ENCODE peak calls at places on chromosomes 11 and 22, in eight cellular contexts. J is T-helper 17 cell; D is activated CD8-positive, alpha-beta T cell treated with anti-CD3 and anti-CD28 coated beads for 36 hours; E is SK-N-SH treated with all-trans-retinoic acid at 6 μM for 48 hours; T is left cardiac atrium; M is HepG2; K is right cardiac atrium; Y is psoas muscle. P is an unnamed sample.

GRCh38 chr11:73281201-73281741 is 9.1 kb downstream of the P2RY6 start:
- ATAC-seq in J (no peak), T (peak), D (no peak), K (peak), Y (peak), E (no peak), M (no peak), P (no peak)

GRCh38 chr11:43735931-43736330 is 55.4 kb downstream of the HSD17B12 start:
- ATAC-seq in T (no peak), E (no peak), Y (no peak), J (no peak), M (no peak), D (no peak), K (no peak), P (no peak)

GRCh38 chr22:21632237-21632895 is at the start of gene CCDC116:
- ATAC-seq in K (no peak), J (peak), Y (no peak), D (peak), M (peak), T (no peak), E (no peak), P (no peak)

GRCh38 chr11:118998822-118999221 is 884 bp downstream of the CENATAC start:
- ATAC-seq in D (no peak), T (peak), K (no peak), E (peak), J (no peak), Y (peak), M (peak), P (no peak)

GRCh38 chr11:58524232-58525036 is 16.5 kb upstream of the OR5B21 start:
- ATAC-seq in T (peak), M (peak), Y (peak), D (peak), K (peak), J (peak), E (peak), P (peak)

GRCh38 chr11:35802221-35802620 is 139.6 kb downstream of the TRIM44 start:
- ATAC-seq in T (no peak), M (no peak), E (no peak), D (no peak), Y (no peak), J (no peak), K (no peak), P (no peak)

GRCh38 chr11:109605006-109605405 is 183.0 kb downstream of the C11orf87 start:
- ATAC-seq in Y (no peak), J (no peak), M (no peak), K (no peak), D (no peak), T (peak), E (no peak), P (no peak)

GRCh38 chr11:116294630-116295029 is 478.2 kb downstream of the BUD13 start:
- ATAC-seq in E (peak), T (peak), M (no peak), Y (no peak), K (no peak), J (no peak), D (no peak), P (no peak)

GRCh38 chr11:86291466-86292262 is 10.4 kb upstream of the HIKESHI start:
- ATAC-seq in J (no peak), K (no peak), Y (peak), M (peak), T (peak), E (peak), D (peak), P (no peak)

GRCh38 chr11:16347928-16348685 is 8.2 kb downstream of the SOX6 start:
- ATAC-seq in Y (peak), M (no peak), E (peak), J (no peak), D (no peak), K (no peak), T (peak), P (no peak)

GRCh38 chr22:17370036-17370765 is 941 bp downstream of the CECR2 start:
- ATAC-seq in Y (peak), M (no peak), T (peak), K (peak), D (no peak), J (no peak), E (no peak), P (peak)

GRCh38 chr22:31944700-31945477 is 554 bp downstream of the YWHAH start:
- ATAC-seq in T (peak), E (peak), Y (peak), K (peak), D (peak), M (peak), J (peak), P (peak)

GRCh38 chr11:17163742-17164141 is 44.0 kb downstream of the PIK3C2A start:
- ATAC-seq in K (no peak), T (no peak), E (no peak), Y (no peak), M (no peak), J (no peak), D (no peak), P (no peak)

GRCh38 chr11:67452141-67452952 is at the start of gene GPR152:
- ATAC-seq in D (no peak), M (peak), K (peak), J (no peak), Y (peak), T (peak), E (no peak), P (no peak)

GRCh38 chr11:9606799-9607510 is 33.5 kb downstream of the WEE1 start:
- ATAC-seq in D (no peak), Y (no peak), E (peak), M (peak), T (no peak), J (no peak), K (peak), P (no peak)

GRCh38 chr22:45262931-45263789 is 21.6 kb upstream of the UPK3A start:
- ATAC-seq in Y (peak), T (peak), E (no peak), K (peak), D (peak), J (peak), M (peak), P (peak)

GRCh38 chr22:38927033-38927789 is 30.2 kb upstream of the APOBEC3A start:
- ATAC-seq in Y (peak), M (no peak), T (peak), K (peak), E (peak), D (peak), J (peak), P (peak)

GRCh38 chr11:106552694-106553203 is 465.5 kb downstream of the GUCY1A2 start:
- ATAC-seq in E (no peak), D (no peak), K (no peak), Y (no peak), T (no peak), J (no peak), M (peak), P (no peak)

GRCh38 chr11:75421902-75422247 is 11.1 kb downstream of the KLHL35 start:
- ATAC-seq in M (peak), T (no peak), E (no peak), J (no peak), K (no peak), D (no peak), Y (no peak), P (no peak)

GRCh38 chr11:131025421-131026126 is 109.3 kb upstream of the SNX19 start:
- ATAC-seq in Y (no peak), D (no peak), T (no peak), E (no peak), K (peak), M (no peak), J (no peak), P (peak)

GRCh38 chr11:96397863-96398262 is 8.1 kb downstream of the JRKL start:
- ATAC-seq in J (no peak), Y (no peak), K (no peak), T (no peak), E (no peak), M (no peak), D (no peak), P (no peak)

P was measured in stimulated activated memory B cell treated with anti-CD40 and anti-IgM and Interleukin-4, amounts not matched to agents 10 μg/mL and 1 μg/mL and 100 μg/mL, for 72 hours.